ENCODE peak calls at places on chromosome 18, in four cellular contexts. C, G, M and H are unnamed samples.

GRCh38 chr18:57953883-57954282 is 90.1 kb upstream of the NEDD4L start:
- DNase-seq in C (no peak), G (no peak), M (no peak), H (no peak)

GRCh38 chr18:1408331-1408835 is 503.7 kb downstream of the ADCYAP1 start:
- DNase-seq in C (no peak), G (no peak), M (no peak), H (no peak)

GRCh38 chr18:13290856-13291271 is 72.3 kb downstream of the LDLRAD4 start:
- DNase-seq in C (no peak), G (no peak), M (no peak), H (no peak)

GRCh38 chr18:36580266-36580665 is 248.5 kb downstream of the TPGS2 start:
- DNase-seq in C (peak), G (no peak), M (peak), H (no peak)

GRCh38 chr18:3012306-3012919 is 531 bp downstream of the LPIN2 start:
- DNase-seq in C (peak), G (no peak), M (peak), H (no peak)

GRCh38 chr18:10336749-10337148 is 117.7 kb upstream of the APCDD1 start:
- DNase-seq in C (peak), G (no peak), M (no peak), H (no peak)

GRCh38 chr18:57806201-57806890 is 3.2 kb upstream of the ATP8B1 start:
- DNase-seq in C (no peak), G (no peak), M (no peak), H (no peak)

GRCh38 chr18:23479829-23480505 is 23.3 kb upstream of the RMC1 start:
- DNase-seq in C (no peak), G (peak), M (no peak), H (peak)

GRCh38 chr18:78159397-78159796 is 820.2 kb upstream of the SALL3 start:
- DNase-seq in C (no peak), G (no peak), M (no peak), H (no peak)

GRCh38 chr18:2510416-2510815 is 60.9 kb downstream of the METTL4 start:
- DNase-seq in C (no peak), G (no peak), M (no peak), H (no peak)

GRCh38 chr18:74534981-74535649 is 815 bp downstream of the CNDP1 start:
- DNase-seq in C (no peak), G (no peak), M (no peak), H (no peak)

GRCh38 chr18:79248495-79249078 is 147.1 kb upstream of the NFATC1 start:
- DNase-seq in C (no peak), G (no peak), M (no peak), H (no peak)

GRCh38 chr18:59075923-59076322 is 63.8 kb upstream of the SEC11C start:
- DNase-seq in C (no peak), G (no peak), M (no peak), H (no peak)

GRCh38 chr18:76480913-76481312 is 14.1 kb downstream of the ZNF516 start:
- DNase-seq in C (no peak), G (no peak), M (no peak), H (no peak)

GRCh38 chr18:44813586-44813985 is 132.9 kb downstream of the SETBP1 start:
- DNase-seq in C (peak), G (no peak), M (no peak), H (no peak)

GRCh38 chr18:52484977-52485376 is 145.0 kb downstream of the DCC start:
- DNase-seq in C (no peak), G (no peak), M (no peak), H (no peak)

GRCh38 chr18:8019600-8019999 is 452.5 kb downstream of the PTPRM start:
- DNase-seq in C (no peak), G (no peak), M (no peak), H (no peak)

GRCh38 chr18:71865888-71866287 is 678.3 kb downstream of the CBLN2 start:
- DNase-seq in C (no peak), G (no peak), M (no peak), H (no peak)

GRCh38 chr18:9688036-9688741 is 19.9 kb upstream of the RAB31 start:
- DNase-seq in C (no peak), G (no peak), M (no peak), H (no peak)

GRCh38 chr18:24734058-24734457 is 273.6 kb downstream of the HRH4 start:
- DNase-seq in C (peak), G (no peak), M (no peak), H (no peak)

GRCh38 chr18:9539283-9539682 is 64.0 kb downstream of the RALBP1 start:
- DNase-seq in C (peak), G (no peak), M (no peak), H (no peak)

DNA sequence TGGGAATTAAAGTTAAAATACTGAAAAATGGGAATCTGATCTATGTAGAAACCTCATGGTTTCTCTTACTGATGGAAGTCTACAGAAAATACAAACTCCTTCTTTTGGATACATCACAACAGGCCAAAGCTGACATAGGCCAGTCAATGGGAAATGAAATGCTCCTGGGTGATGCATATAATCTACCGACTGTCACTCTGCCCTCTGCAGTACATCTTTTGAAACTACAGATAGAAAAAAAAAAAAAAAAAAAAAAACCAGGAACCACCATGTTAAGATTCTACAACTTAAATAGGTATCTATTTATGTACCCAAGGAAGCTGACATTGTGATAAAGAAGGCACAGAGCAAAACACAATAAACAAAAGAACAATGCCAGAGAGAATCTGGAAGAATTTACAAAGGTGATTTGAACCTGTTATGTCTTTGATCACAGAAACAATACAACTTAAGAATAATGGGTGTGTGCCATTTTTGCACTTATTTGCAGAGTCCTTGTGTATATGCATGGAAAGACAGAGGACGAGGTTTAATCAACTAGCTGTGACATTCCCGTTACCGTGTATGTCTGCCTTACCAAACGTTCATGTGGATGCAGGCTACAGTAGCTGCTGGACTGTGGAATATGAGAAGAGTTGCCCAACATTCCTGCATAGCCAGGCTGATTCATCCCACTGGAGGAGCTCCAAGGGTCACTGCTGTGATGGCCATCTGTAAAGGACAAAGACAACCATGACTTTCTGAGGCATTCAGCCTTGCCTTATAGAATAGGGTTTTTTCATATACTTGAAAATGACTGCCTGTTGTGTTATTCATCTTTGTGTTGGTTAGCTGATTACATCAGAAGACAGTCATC is 312.7 kb downstream of the TCF4 start:
- DNase-seq in C (peak), G (no peak), M (peak), H (no peak)
- TF ChIP-seq CTCF in C (peak), G (peak), M (peak), H (peak)

DNA sequence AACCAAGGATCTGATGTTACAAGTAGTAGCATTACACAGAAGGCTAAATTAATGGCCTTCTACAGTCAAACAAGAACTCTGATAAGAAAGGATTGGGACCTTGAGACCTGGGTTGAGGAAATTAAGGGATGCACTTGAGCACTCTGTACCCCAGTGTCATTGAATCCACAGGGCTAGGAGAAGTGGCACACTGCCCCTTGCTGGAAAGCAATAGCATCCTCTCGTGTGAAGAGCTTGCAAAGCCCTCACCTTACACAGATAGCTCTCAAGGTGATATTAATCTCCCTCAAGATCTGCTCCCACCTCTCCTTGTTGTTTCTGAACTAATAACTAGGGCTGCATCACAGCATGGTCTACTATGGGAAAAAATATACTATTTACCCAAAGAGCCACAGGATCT is 26.5 kb upstream of the CHST9 start:
- DNase-seq in C (no peak), G (no peak), M (no peak), H (no peak)
- TF ChIP-seq CTCF in C (no peak), G (no peak), M (no peak), H (no peak)

GRCh38 chr18:42298744-42299685 is 344.0 kb downstream of the PIK3C3 start:
- DNase-seq in C (peak), G (no peak), M (peak), H (peak)
- TF ChIP-seq CTCF in C (peak), G (peak), M (peak), H (peak)

GRCh38 chr18:49500136-49500921 is 13.3 kb upstream of the C18orf32 start:
- DNase-seq in C (no peak), G (no peak), M (no peak), H (no peak)
- TF ChIP-seq CTCF in C (no peak), G (no peak), M (no peak), H (no peak)

DNA sequence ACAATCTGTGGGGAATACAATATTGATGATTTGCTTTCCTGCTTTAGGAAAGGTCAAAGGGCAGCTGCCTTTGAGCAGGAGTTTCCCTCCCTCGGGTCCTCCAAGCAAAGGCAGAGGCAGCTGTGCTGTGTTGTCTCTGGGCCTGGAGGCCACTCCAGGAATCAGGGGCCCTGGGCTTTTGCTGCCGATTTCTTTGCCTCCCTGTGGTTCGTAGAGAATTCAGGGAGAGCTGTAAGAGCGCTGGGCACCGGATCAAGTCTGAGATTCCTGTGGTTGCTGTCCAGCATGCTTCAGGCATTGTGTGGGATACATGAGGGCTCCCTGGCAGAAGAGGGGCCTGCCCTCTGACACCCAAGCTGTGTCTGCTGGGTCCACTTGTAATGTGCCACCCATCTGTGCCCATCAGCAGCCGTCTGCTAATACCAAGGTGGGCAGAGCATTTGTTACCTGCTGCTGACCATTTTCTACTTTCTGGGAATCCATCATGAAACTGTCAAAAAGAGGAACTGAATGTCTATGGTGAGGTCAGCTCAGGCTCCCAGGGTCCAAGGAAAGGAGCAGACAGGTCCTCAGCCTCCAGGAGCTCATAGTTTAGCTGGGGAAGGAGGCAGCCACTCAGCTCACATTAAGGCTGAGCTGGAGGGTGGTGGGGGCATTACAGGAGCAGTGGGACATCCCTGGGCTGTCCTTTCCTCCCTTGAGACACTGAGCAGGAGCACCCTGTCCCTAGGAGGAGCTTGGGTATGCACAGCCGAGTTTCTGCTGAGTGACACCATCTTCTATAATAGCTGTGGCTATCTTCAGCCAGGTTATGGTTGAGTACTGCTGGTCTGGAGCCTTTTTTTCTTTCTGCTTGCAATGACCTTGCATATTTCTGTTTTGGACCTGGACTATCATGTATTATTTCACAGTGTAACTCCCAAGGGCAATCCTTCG is 68.5 kb downstream of the CTIF start:
- DNase-seq in C (peak), G (no peak), M (peak), H (no peak)
- TF ChIP-seq CTCF in C (no peak), G (no peak), M (no peak), H (no peak)

GRCh38 chr18:40415821-40416220 is 1539.2 kb upstream of the PIK3C3 start:
- DNase-seq in C (no peak), G (no peak), M (no peak), H (no peak)

GRCh38 chr18:40415224-40415791 is 1539.7 kb upstream of the PIK3C3 start:
- DNase-seq in C (peak), G (no peak), M (no peak), H (no peak)

GRCh38 chr18:40414155-40414754 is 1540.8 kb upstream of the PIK3C3 start:
- DNase-seq in C (peak), G (no peak), M (no peak), H (no peak)

GRCh38 chr18:40412410-40412809 is 1542.6 kb upstream of the PIK3C3 start:
- DNase-seq in C (peak), G (no peak), M (no peak), H (no peak)

GRCh38 chr18:40413160-40413559 is 1541.9 kb upstream of the PIK3C3 start:
- DNase-seq in C (peak), G (no peak), M (no peak), H (no peak)
- TF ChIP-seq CTCF in C (peak), G (no peak), M (no peak), H (peak)